ENCODE peak calls at places on chromosomes 12 and 14, in nine cellular contexts. O, U, F, Y, L, X, Z, W and N are unnamed samples. For H3K4me1, the result is how much of the 10 kb centered on the place peaks cover.

GRCh38 chr12:65123435-65124063 is 2.4 kb upstream of the WIF1 start:
- DNase-seq in O (peak), U (peak), F (peak), Y (no peak), L (no peak), X (no peak), Z (no peak), W (no peak), N (no peak)

GRCh38 chr12:31728289-31728916 is 418 bp downstream of the AMN1 start:
- DNase-seq in O (no peak), U (no peak), F (no peak), Y (no peak), L (peak), X (no peak), Z (peak), W (no peak), N (no peak)

GRCh38 chr14:99809376-99809775 is 16.2 kb downstream of the EML1 start:
- DNase-seq in O (no peak), U (no peak), F (peak), Y (no peak), L (peak), X (peak), Z (no peak), W (peak), N (no peak)

GRCh38 chr14:34778744-34779143 is 64.4 kb upstream of the CFL2 start:
- DNase-seq in O (no peak), U (no peak), F (no peak), Y (no peak), L (no peak), X (no peak), Z (no peak), W (no peak), N (no peak)

GRCh38 chr12:115251727-115252126 is 567.8 kb upstream of the TBX3 start:
- DNase-seq in O (no peak), U (no peak), F (no peak), Y (no peak), L (no peak), X (no peak), Z (no peak), W (no peak), N (no peak)

GRCh38 chr12:726281-727140 is 25.9 kb upstream of the WNK1 start:
- DNase-seq in O (no peak), U (no peak), F (no peak), Y (no peak), L (no peak), X (no peak), Z (peak), W (peak), N (no peak)

GRCh38 chr14:22221508-22221907 is 367.5 kb downstream of the DAD1 start:
- DNase-seq in O (no peak), U (peak), F (peak), Y (no peak), L (no peak), X (no peak), Z (peak), W (no peak), N (no peak)

GRCh38 chr14:54350196-54350595 is 46.6 kb upstream of the CDKN3 start:
- DNase-seq in O (no peak), U (no peak), F (peak), Y (no peak), L (no peak), X (no peak), Z (no peak), W (no peak), N (no peak)

GRCh38 chr14:34912182-34912581 is 37.0 kb upstream of the BAZ1A start:
- DNase-seq in O (no peak), U (no peak), F (no peak), Y (no peak), L (no peak), X (no peak), Z (no peak), W (no peak), N (no peak)

GRCh38 chr14:52190532-52190931 is 77.0 kb upstream of the PTGDR start:
- DNase-seq in O (no peak), U (no peak), F (no peak), Y (no peak), L (no peak), X (no peak), Z (no peak), W (no peak), N (no peak)

GRCh38 chr12:6321905-6322304 is 11.4 kb downstream of the PLEKHG6 start:
- DNase-seq in O (no peak), U (peak), F (no peak), Y (no peak), L (no peak), X (no peak), Z (no peak), W (no peak), N (no peak)

GRCh38 chr14:89252887-89253532 is 164.0 kb downstream of the FOXN3 start:
- DNase-seq in O (peak), U (no peak), F (no peak), Y (no peak), L (no peak), X (peak), Z (no peak), W (no peak), N (no peak)

GRCh38 chr12:58920956-58921861 is 905 bp upstream of the LRIG3 start:
- DNase-seq in O (no peak), U (no peak), F (no peak), Y (no peak), L (no peak), X (no peak), Z (no peak), W (no peak), N (no peak)

GRCh38 chr14:31457665-31458659 is 656 bp upstream of the DTD2 start:
- DNase-seq in O (no peak), U (no peak), F (peak), Y (no peak), L (no peak), X (no peak), Z (no peak), W (no peak), N (no peak)

GRCh38 chr14:99363616-99364290 is 91.8 kb upstream of the BCL11B start:
- DNase-seq in O (no peak), U (no peak), F (no peak), Y (no peak), L (no peak), X (no peak), Z (no peak), W (no peak), N (no peak)

GRCh38 chr12:51592034-51592705 is 1.1 kb downstream of the SCN8A start:
- DNase-seq in O (no peak), U (no peak), F (peak), Y (no peak), L (no peak), X (no peak), Z (no peak), W (no peak), N (no peak)

GRCh38 chr12:62466018-62466595 is 519 bp upstream of the MON2 start:
- DNase-seq in O (peak), U (no peak), F (peak), Y (no peak), L (peak), X (peak), Z (peak), W (peak), N (no peak)

GRCh38 chr12:88142610-88142991 is 494 bp downstream of the TMTC3 start:
- DNase-seq in O (peak), U (no peak), F (no peak), Y (no peak), L (peak), X (peak), Z (no peak), W (peak), N (no peak)

GRCh38 chr12:86186449-86186848 is 69.7 kb downstream of the MGAT4C start:
- DNase-seq in O (no peak), U (no peak), F (no peak), Y (no peak), L (no peak), X (no peak), Z (no peak), W (no peak), N (no peak)

GRCh38 chr12:57496822-57497221 is 9.0 kb downstream of the MARS1 start:
- DNase-seq in O (no peak), U (no peak), F (no peak), Y (no peak), L (no peak), X (no peak), Z (no peak), W (no peak), N (no peak)

GRCh38 chr12:94603434-94604068 is 46.8 kb downstream of the TMCC3 start:
- DNase-seq in O (peak), U (no peak), F (no peak), Y (peak), L (no peak), X (no peak), Z (peak), W (no peak), N (peak)

GRCh38 chr12:121980892-121981272 is 40.8 kb upstream of the BCL7A start:
- DNase-seq in O (no peak), U (no peak), F (no peak), Y (no peak), L (no peak), X (no peak), Z (no peak), W (no peak), N (no peak)
- H3K4me1 ChIP-seq in O (under half), U (under half), F (under half), Y (under half), L (under half), X (under half), Z (under half), W (under half), N (under half)

GRCh38 chr12:128816643-128816920 is 7.2 kb downstream of the SLC15A4 start:
- DNase-seq in O (no peak), U (no peak), F (no peak), Y (no peak), L (no peak), X (no peak), Z (no peak), W (no peak), N (no peak)
- H3K4me1 ChIP-seq in O (under half), U (under half), F (under half), Y (under half), L (under half), X (half or more), Z (under half), W (half or more), N (under half)

DNA sequence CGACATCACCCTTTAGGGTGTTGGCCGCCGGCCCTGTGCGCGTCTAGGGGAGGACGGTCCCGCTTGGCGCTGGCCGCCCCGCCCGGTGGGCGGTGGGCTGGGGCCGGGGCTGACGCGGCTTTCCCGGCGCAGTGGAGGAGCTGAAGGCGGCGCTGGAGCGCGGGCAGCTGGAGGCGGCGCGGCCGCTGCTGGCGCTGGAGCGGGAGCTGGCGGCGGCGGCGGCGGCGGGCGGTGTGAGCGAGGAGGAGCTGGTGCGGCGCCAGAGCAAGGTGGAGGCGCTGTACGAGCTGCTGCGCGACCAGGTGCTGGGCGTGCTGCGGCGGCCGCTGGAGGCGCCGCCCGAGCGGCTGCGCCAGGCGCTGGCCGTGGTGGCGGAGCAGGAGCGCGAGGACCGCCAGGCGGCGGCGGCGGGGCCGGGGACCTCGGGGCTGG is 3.6 kb downstream of the TNFAIP2 start:
- DNase-seq in O (peak), U (peak), F (no peak), Y (no peak), L (peak), X (peak), Z (no peak), W (peak), N (no peak)
- H3K4me1 ChIP-seq in O (under half), U (under half), F (half or more), Y (under half), L (under half), X (under half), Z (half or more), W (under half), N (under half)

GRCh38 chr12:14256139-14256538 is 109.3 kb upstream of the ATF7IP start:
- DNase-seq in O (no peak), U (peak), F (peak), Y (no peak), L (no peak), X (no peak), Z (no peak), W (no peak), N (peak)
- H3K4me1 ChIP-seq in O (under half), U (half or more), F (under half), Y (under half), L (under half), X (under half), Z (under half), W (under half), N (under half)